ENCODE peak calls at places on chromosomes 16 and 17, in seven cellular contexts. Z, X, Q, Y, E, C and G are unnamed samples.

GRCh38 chr17:81160306-81160705 is 5.0 kb upstream of the PVALEF start:
- DNase-seq in Z (no peak), X (peak), Q (no peak), Y (no peak), E (no peak), C (no peak), G (no peak)

GRCh38 chr17:68694791-68695485 is 93.8 kb upstream of the FAM20A start:
- DNase-seq in Z (no peak), X (no peak), Q (no peak), Y (no peak), E (no peak), C (no peak), G (no peak)

GRCh38 chr16:78732693-78733092 is 633.2 kb downstream of the WWOX start:
- DNase-seq in Z (no peak), X (no peak), Q (no peak), Y (no peak), E (no peak), C (no peak), G (no peak)

GRCh38 chr17:7740481-7741001 is 23.0 kb downstream of the DNAH2 start:
- DNase-seq in Z (no peak), X (peak), Q (no peak), Y (no peak), E (no peak), C (no peak), G (no peak)

GRCh38 chr16:82580293-82580900 is 46.4 kb upstream of the CDH13 start:
- DNase-seq in Z (peak), X (peak), Q (no peak), Y (no peak), E (no peak), C (peak), G (no peak)

GRCh38 chr16:67429053-67429798 is 1.7 kb upstream of the HSD11B2 start:
- DNase-seq in Z (no peak), X (no peak), Q (no peak), Y (no peak), E (no peak), C (no peak), G (no peak)

GRCh38 chr17:76500745-76501017 is 542 bp downstream of the RHBDF2 start:
- DNase-seq in Z (no peak), X (no peak), Q (no peak), Y (no peak), E (no peak), C (no peak), G (no peak)

GRCh38 chr17:16516594-16517018 is 24.6 kb upstream of the LRRC75A start:
- DNase-seq in Z (no peak), X (no peak), Q (no peak), Y (no peak), E (no peak), C (peak), G (no peak)

GRCh38 chr16:88448461-88449266 is 4.4 kb upstream of the ZFPM1 start:
- DNase-seq in Z (no peak), X (no peak), Q (no peak), Y (no peak), E (no peak), C (no peak), G (no peak)

GRCh38 chr16:86018487-86018886 is 119.5 kb downstream of the IRF8 start:
- DNase-seq in Z (no peak), X (no peak), Q (no peak), Y (no peak), E (no peak), C (no peak), G (no peak)

GRCh38 chr16:64983983-64984382 is 137.9 kb downstream of the CDH11 start:
- DNase-seq in Z (peak), X (no peak), Q (no peak), Y (no peak), E (no peak), C (no peak), G (no peak)

GRCh38 chr17:42536048-42536371 is at the start of gene NAGLU:
- DNase-seq in Z (peak), X (peak), Q (peak), Y (peak), E (peak), C (peak), G (peak)

GRCh38 chr16:29664133-29664912 is 1.3 kb downstream of the SPN start:
- DNase-seq in Z (no peak), X (no peak), Q (no peak), Y (no peak), E (no peak), C (no peak), G (peak)

GRCh38 chr16:11735801-11736200 is 6.9 kb downstream of the TXNDC11 start:
- DNase-seq in Z (no peak), X (peak), Q (no peak), Y (no peak), E (peak), C (no peak), G (no peak)

GRCh38 chr17:29567362-29568330 is 809 bp upstream of the ABHD15 start:
- DNase-seq in Z (no peak), X (peak), Q (peak), Y (peak), E (peak), C (peak), G (peak)

GRCh38 chr17:74525781-74526288 is 5.4 kb downstream of the CD300LB start:
- DNase-seq in Z (no peak), X (no peak), Q (no peak), Y (no peak), E (no peak), C (no peak), G (no peak)